ENCODE peak calls at places on chromosomes 5 and 9, in seven cellular contexts. A is HepG2, S is H1, D is K562, U is HCT116, I is GM12878, E is SK-N-SH. M is an unnamed sample.

GRCh38 chr9:69637801-69638200 is 34.4 kb downstream of the APBA1 start:
- DNase-seq in A (no peak), S (no peak), D (no peak), U (no peak), I (no peak), E (no peak), M (no peak)

GRCh38 chr5:14038341-14038959 is 94.0 kb upstream of the DNAH5 start:
- DNase-seq in A (peak), S (no peak), D (no peak), U (peak), I (no peak), E (no peak), M (no peak)

GRCh38 chr5:111512026-111512405 is 319 bp downstream of the STARD4 start:
- DNase-seq in A (peak), S (no peak), D (no peak), U (no peak), I (no peak), E (no peak), M (peak)

GRCh38 chr5:123881791-123882244 is 369.8 kb downstream of the CSNK1G3 start:
- DNase-seq in A (no peak), S (no peak), D (no peak), U (no peak), I (no peak), E (peak), M (no peak)

GRCh38 chr9:95268681-95269080 is 48.8 kb downstream of the FANCC start:
- DNase-seq in A (peak), S (no peak), D (no peak), U (peak), I (no peak), E (peak), M (no peak)

GRCh38 chr9:108486791-108487190 is 369.0 kb downstream of the ACTL7B start:
- DNase-seq in A (no peak), S (no peak), D (no peak), U (no peak), I (no peak), E (no peak), M (no peak)

GRCh38 chr9:111098661-111099060 is 60.4 kb upstream of the LPAR1 start:
- DNase-seq in A (no peak), S (no peak), D (no peak), U (no peak), I (no peak), E (no peak), M (no peak)

GRCh38 chr5:1722877-1723276 is 76.8 kb downstream of the MRPL36 start:
- DNase-seq in A (no peak), S (no peak), D (no peak), U (no peak), I (no peak), E (no peak), M (no peak)

GRCh38 chr5:102856374-102856748 is 101.3 kb downstream of the PAM start:
- DNase-seq in A (no peak), S (no peak), D (no peak), U (no peak), I (no peak), E (no peak), M (no peak)

GRCh38 chr5:180344393-180344999 is 8.6 kb downstream of the GFPT2 start:
- DNase-seq in A (no peak), S (no peak), D (no peak), U (no peak), I (no peak), E (no peak), M (no peak)

GRCh38 chr5:133948721-133949120 is 19.7 kb downstream of the C5orf15 start:
- DNase-seq in A (no peak), S (no peak), D (no peak), U (no peak), I (no peak), E (no peak), M (no peak)

GRCh38 chr5:20266068-20266467 is 278.1 kb upstream of the CDH18 start:
- DNase-seq in A (no peak), S (no peak), D (no peak), U (no peak), I (no peak), E (no peak), M (no peak)

GRCh38 chr5:172723508-172723907 is 47.5 kb downstream of the DUSP1 start:
- DNase-seq in A (no peak), S (no peak), D (no peak), U (no peak), I (no peak), E (no peak), M (no peak)

GRCh38 chr9:14151451-14151850 is 162.5 kb downstream of the NFIB start:
- DNase-seq in A (no peak), S (no peak), D (no peak), U (no peak), I (no peak), E (no peak), M (no peak)

GRCh38 chr5:179668404-179668803 is 12.4 kb downstream of the CBY3 start:
- DNase-seq in A (peak), S (peak), D (peak), U (peak), I (no peak), E (peak), M (no peak)

GRCh38 chr9:20236676-20237075 is 385.6 kb downstream of the MLLT3 start:
- DNase-seq in A (peak), S (no peak), D (no peak), U (no peak), I (no peak), E (no peak), M (no peak)

GRCh38 chr9:86732514-86732913 is 214.8 kb downstream of the GAS1 start:
- DNase-seq in A (no peak), S (no peak), D (no peak), U (no peak), I (no peak), E (no peak), M (no peak)

GRCh38 chr9:127405344-127406125 is 8.6 kb downstream of the SLC2A8 start:
- DNase-seq in A (no peak), S (no peak), D (no peak), U (no peak), I (no peak), E (no peak), M (no peak)

GRCh38 chr5:35246411-35246810 is 16.1 kb upstream of the PRLR start:
- DNase-seq in A (peak), S (no peak), D (no peak), U (no peak), I (no peak), E (no peak), M (peak)

GRCh38 chr9:13513262-13513661 is 233.8 kb upstream of the MPDZ start:
- DNase-seq in A (no peak), S (no peak), D (no peak), U (no peak), I (no peak), E (no peak), M (no peak)

GRCh38 chr5:41856644-41857491 is 13.4 kb downstream of the OXCT1 start:
- DNase-seq in A (peak), S (no peak), D (peak), U (peak), I (no peak), E (peak), M (peak)

GRCh38 chr9:106107716-106108115 is 413.4 kb downstream of the TMEM38B start:
- DNase-seq in A (no peak), S (no peak), D (no peak), U (no peak), I (no peak), E (no peak), M (no peak)

GRCh38 chr5:145697251-145698016 is 137.7 kb downstream of the PRELID2 start:
- DNase-seq in A (peak), S (no peak), D (peak), U (peak), I (no peak), E (peak), M (peak)

GRCh38 chr9:109640232-109641078 is 139.5 kb upstream of the PALM2AKAP2 start:
- DNase-seq in A (no peak), S (no peak), D (no peak), U (no peak), I (no peak), E (peak), M (peak)
- TF ChIP-seq JUND in A (no peak), S (no peak), D (no peak), U (no peak), I (no peak), E (no peak), M (no peak)

GRCh38 chr5:93346301-93346700 is 234.7 kb downstream of the NR2F1-AS1 start:
- DNase-seq in A (no peak), S (no peak), D (no peak), U (no peak), I (no peak), E (no peak), M (no peak)
- TF ChIP-seq JUND in A (no peak), S (no peak), D (no peak), U (no peak), I (no peak), E (no peak), M (no peak)

DNA sequence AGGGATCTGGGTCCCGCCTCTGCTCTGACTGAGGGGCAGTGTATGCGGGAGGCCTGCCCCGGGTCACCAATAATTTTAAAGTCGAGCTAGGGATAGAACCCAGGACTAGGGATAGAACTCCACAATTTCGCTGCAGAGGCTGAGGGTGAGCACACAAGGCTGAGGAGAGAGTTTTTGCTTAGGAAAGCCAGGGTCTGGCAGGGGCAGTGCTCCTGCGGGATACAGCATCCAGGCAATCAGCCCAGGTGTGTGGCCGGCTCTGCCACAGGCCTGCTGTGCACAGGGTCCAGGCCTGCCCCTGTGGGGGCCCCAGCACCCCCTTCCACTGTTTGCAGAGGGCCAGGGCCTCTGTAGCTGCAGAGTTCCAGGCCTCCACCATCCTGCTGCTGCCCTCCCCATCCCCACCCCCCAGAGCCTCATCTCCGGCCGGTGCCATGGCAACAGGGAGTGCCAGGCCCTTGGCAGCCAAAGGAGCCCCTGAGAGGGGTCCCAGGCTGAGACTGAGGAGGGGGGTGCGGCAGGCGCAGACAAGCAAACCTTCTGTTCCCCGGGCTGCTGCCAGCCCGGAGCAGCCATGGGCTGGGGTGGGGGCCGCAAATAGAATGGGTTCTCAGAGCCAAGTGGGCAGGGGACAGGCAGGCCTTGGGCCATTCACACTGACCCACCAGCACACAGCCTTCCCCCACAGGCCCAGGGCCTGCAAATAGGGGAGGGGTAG is 8.6 kb downstream of the PDGFRB start:
- DNase-seq in A (no peak), S (no peak), D (no peak), U (no peak), I (no peak), E (peak), M (no peak)
- TF ChIP-seq JUND in A (no peak), S (no peak), D (no peak), U (no peak), I (no peak), E (no peak), M (no peak)

GRCh38 chr9:122364117-122364782 is 6.6 kb upstream of the PTGS1 start:
- DNase-seq in A (no peak), S (no peak), D (no peak), U (no peak), I (no peak), E (no peak), M (no peak)
- TF ChIP-seq JUND in A (no peak), S (no peak), D (no peak), U (no peak), I (no peak), E (no peak), M (no peak)

GRCh38 chr5:95959051-95959963 is 2.3 kb downstream of the ELL2 start:
- DNase-seq in A (peak), S (no peak), D (no peak), U (no peak), I (no peak), E (no peak), M (no peak)
- TF ChIP-seq JUND in A (no peak), S (no peak), D (no peak), U (no peak), I (no peak), E (no peak), M (no peak)

DNA sequence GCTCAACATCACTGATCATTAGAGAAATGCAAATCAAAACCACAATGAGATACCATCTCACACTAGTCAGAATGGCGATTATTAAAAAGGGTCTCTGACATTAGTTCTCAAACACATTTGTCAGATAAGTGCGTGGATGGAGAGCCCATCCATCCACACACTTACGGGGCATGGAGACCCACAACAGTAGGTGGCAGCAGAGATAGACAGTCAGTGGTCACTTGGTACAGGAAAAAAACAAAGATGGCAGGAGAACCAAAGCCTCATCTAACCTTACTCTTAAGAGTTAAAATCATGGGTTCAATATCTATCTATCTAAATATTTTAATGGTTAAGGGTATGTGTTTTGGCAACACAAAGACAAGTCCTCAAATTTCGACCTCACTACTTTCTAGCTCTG is 1378.7 kb upstream of the C9orf72 start:
- DNase-seq in A (peak), S (no peak), D (no peak), U (no peak), I (no peak), E (no peak), M (no peak)
- TF ChIP-seq JUND in A (no peak), S (no peak), D (no peak), U (no peak), I (no peak), E (no peak), M (no peak)

DNA sequence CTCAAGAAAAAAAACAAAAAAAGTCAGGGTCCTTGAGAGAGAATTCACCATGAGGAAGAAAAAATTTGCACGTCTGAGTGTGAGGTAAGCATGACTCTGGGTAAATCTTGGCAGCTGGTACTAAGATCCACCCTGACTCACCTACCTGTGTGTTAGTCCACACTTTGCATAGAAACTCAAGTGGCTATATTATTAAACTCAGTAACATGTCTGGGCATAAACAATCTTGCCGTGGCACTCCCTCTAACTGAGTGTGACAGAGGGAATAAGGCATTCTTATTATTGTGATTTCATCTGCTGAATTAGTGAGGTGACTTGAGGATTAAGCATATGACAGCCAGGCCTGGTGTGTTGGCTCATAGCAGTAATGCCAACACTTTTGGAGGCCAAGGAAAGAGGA is 259.4 kb upstream of the VLDLR start:
- DNase-seq in A (no peak), S (no peak), D (no peak), U (no peak), I (no peak), E (no peak), M (no peak)
- TF ChIP-seq JUND in A (no peak), S (no peak), D (no peak), U (no peak), I (no peak), E (no peak), M (no peak)